ENCODE peak calls at places on chromosomes 2 and 18, in five cellular contexts. I, A, B, K and D are unnamed samples.
A peak's percentile ranks its signal among the peaks of the same experiment; 100 is the strongest.

GRCh38 chr2:15984367-15985255 is 44.3 kb downstream of the MYCN start:
- DNase-seq in I (no peak), A (no peak), B (no peak), K (no peak), D (no peak)

GRCh38 chr2:198712485-198712884 is 745.3 kb downstream of the SATB2 start:
- DNase-seq in I (no peak), A (no peak), B (no peak), K (no peak), D (no peak)

GRCh38 chr2:218162817-218163216 is 3.9 kb downstream of the CXCR1 start:
- DNase-seq in I (no peak), A (no peak), B (no peak), K (no peak), D (no peak)

GRCh38 chr2:11100976-11101375 is 54.3 kb upstream of the SLC66A3 start:
- DNase-seq in I (no peak), A (no peak), B (no peak), K (no peak), D (no peak)

GRCh38 chr18:2706903-2707302 is 51.4 kb downstream of the SMCHD1 start:
- DNase-seq in I (no peak), A (peak; percentile 34), B (no peak), K (no peak), D (peak; percentile 50)

GRCh38 chr2:98329549-98329948 is 16.7 kb upstream of the CNGA3 start:
- DNase-seq in I (no peak), A (no peak), B (no peak), K (no peak), D (no peak)

GRCh38 chr2:61658841-61659780 is 121.0 kb upstream of the XPO1 start:
- DNase-seq in I (peak; percentile 72), A (peak; percentile 66), B (no peak), K (no peak), D (no peak)

GRCh38 chr2:63364866-63365265 is 223.4 kb downstream of the WDPCP start:
- DNase-seq in I (no peak), A (no peak), B (no peak), K (no peak), D (no peak)

GRCh38 chr2:61543062-61543461 is 4.9 kb upstream of the XPO1 start:
- DNase-seq in I (no peak), A (no peak), B (no peak), K (no peak), D (no peak)

GRCh38 chr2:101832114-101832513 is 134.6 kb downstream of the MAP4K4 start:
- DNase-seq in I (no peak), A (no peak), B (no peak), K (no peak), D (no peak)

GRCh38 chr2:99754215-99754614 is 264.4 kb upstream of the REV1 start:
- DNase-seq in I (no peak), A (no peak), B (no peak), K (no peak), D (peak; percentile 47)

GRCh38 chr2:238573065-238573778 is 146.5 kb downstream of the ASB1 start:
- DNase-seq in I (peak; percentile 49), A (peak; percentile 15), B (no peak), K (no peak), D (no peak)

GRCh38 chr2:31675485-31675901 is 94.8 kb upstream of the SRD5A2 start:
- DNase-seq in I (no peak), A (peak; percentile 19), B (no peak), K (no peak), D (no peak)

GRCh38 chr2:10721344-10722251 is at the start of gene ATP6V1C2:
- DNase-seq in I (peak; percentile 40), A (no peak), B (peak; percentile 44), K (no peak), D (no peak)

GRCh38 chr18:48811401-48811800 is 139.4 kb downstream of the SMAD7 start:
- DNase-seq in I (no peak), A (no peak), B (no peak), K (no peak), D (no peak)

GRCh38 chr18:48615566-48616401 is 77.0 kb downstream of the CTIF start:
- DNase-seq in I (no peak), A (no peak), B (no peak), K (no peak), D (no peak)

GRCh38 chr2:178722296-178722695 is 84.9 kb downstream of the TTN start:
- DNase-seq in I (no peak), A (no peak), B (no peak), K (no peak), D (no peak)

GRCh38 chr18:79321625-79322024 is 74.1 kb upstream of the NFATC1 start:
- DNase-seq in I (no peak), A (no peak), B (no peak), K (no peak), D (no peak)

GRCh38 chr18:59769105-59769865 is 72.1 kb upstream of the CCBE1 start:
- DNase-seq in I (no peak), A (no peak), B (no peak), K (no peak), D (no peak)

GRCh38 chr2:138223321-138223720 is 259.0 kb downstream of the HNMT start:
- DNase-seq in I (no peak), A (no peak), B (no peak), K (no peak), D (no peak)

GRCh38 chr2:210663574-210663973 is 107.2 kb downstream of the CPS1 start:
- DNase-seq in I (no peak), A (peak; percentile 0), B (no peak), K (no peak), D (peak; percentile 35)

GRCh38 chr2:223488814-223489213 is 113.3 kb downstream of the SCG2 start:
- DNase-seq in I (no peak), A (peak; percentile 29), B (no peak), K (no peak), D (no peak)

GRCh38 chr18:26322892-26323653 is 96.8 kb downstream of the TAF4B start:
- DNase-seq in I (no peak), A (no peak), B (no peak), K (no peak), D (no peak)

GRCh38 chr18:22223263-22223960 is 54.0 kb downstream of the GATA6 start:
- DNase-seq in I (peak; percentile 71), A (peak; percentile 63), B (peak; percentile 92), K (peak; percentile 83), D (peak; percentile 12)

GRCh38 chr18:48875942-48876511 is 74.7 kb downstream of the SMAD7 start:
- DNase-seq in I (no peak), A (no peak), B (no peak), K (no peak), D (no peak)

GRCh38 chr2:223586261-223586660 is 15.9 kb downstream of the SCG2 start:
- DNase-seq in I (no peak), A (no peak), B (no peak), K (no peak), D (no peak)

GRCh38 chr2:128512664-128513415 is 194.2 kb upstream of the HS6ST1 start:
- DNase-seq in I (no peak), A (no peak), B (no peak), K (no peak), D (no peak)

GRCh38 chr2:236545814-236546480 is 23.7 kb upstream of the ACKR3 start:
- DNase-seq in I (no peak), A (no peak), B (no peak), K (no peak), D (no peak)

GRCh38 chr2:236998758-236999157 is 86.9 kb upstream of the COPS8 start:
- DNase-seq in I (peak; percentile 13), A (no peak), B (no peak), K (no peak), D (no peak)

GRCh38 chr2:211437396-211437795 is 881.0 kb downstream of the CPS1 start:
- DNase-seq in I (no peak), A (no peak), B (no peak), K (no peak), D (no peak)

GRCh38 chr2:217421834-217422233 is 562.0 kb upstream of the TNP1 start:
- DNase-seq in I (no peak), A (no peak), B (no peak), K (no peak), D (no peak)

GRCh38 chr2:45650851-45651414 is 542 bp upstream of the PRKCE start:
- DNase-seq in I (peak; percentile 72), A (peak; percentile 89), B (peak; percentile 92), K (peak; percentile 97), D (peak; percentile 86)

GRCh38 chr2:70385204-70385603 is 83.3 kb upstream of the FAM136A start:
- DNase-seq in I (no peak), A (no peak), B (no peak), K (no peak), D (no peak)

GRCh38 chr2:20052872-20053281 is 1.4 kb upstream of the LAPTM4A start:
- DNase-seq in I (peak; percentile 81), A (peak; percentile 90), B (peak; percentile 74), K (peak; percentile 76), D (no peak)

GRCh38 chr18:63074987-63075404 is 244.6 kb downstream of the BCL2 start:
- DNase-seq in I (peak; percentile 52), A (peak; percentile 38), B (peak; percentile 83), K (peak; percentile 91), D (peak; percentile 94)

GRCh38 chr2:86017901-86018896 is 87.5 kb downstream of the POLR1A start:
- DNase-seq in I (peak; percentile 30), A (no peak), B (peak; percentile 68), K (peak; percentile 68), D (no peak)

DNA sequence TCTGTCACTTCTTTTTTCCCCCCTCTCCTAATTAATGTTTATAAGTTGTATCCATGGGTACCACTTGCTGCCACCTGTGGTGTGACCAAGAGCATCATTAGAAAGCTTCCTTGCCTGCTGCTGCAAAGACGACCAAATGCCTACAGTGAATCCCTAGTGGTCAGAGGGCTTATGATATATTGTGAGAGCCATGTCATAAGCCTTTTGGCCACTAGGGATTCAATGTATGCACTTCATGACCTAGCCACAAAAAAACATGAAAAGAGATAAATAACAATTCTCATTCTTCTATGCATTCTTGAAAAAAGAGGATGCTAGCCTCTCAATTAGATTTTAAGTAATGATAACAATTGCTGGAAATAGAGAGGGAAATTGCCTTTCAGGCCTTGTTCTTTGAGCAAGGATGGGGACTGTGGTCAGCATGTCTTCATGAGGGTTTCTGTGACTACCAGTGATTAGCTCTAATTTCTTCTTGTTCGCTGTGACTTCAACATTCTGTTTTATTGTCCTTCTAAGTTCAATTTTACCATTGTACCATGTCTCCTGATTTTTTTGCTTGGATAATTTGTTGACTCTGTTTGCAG is 435.3 kb downstream of the TGIF1 start:
- DNase-seq in I (peak; percentile 44), A (peak; percentile 25), B (no peak), K (no peak), D (peak; percentile 59)
- TF ChIP-seq CTCF in I (peak; percentile 7), A (peak; percentile 61), B (no peak), K (no peak), D (peak; percentile 34)

DNA sequence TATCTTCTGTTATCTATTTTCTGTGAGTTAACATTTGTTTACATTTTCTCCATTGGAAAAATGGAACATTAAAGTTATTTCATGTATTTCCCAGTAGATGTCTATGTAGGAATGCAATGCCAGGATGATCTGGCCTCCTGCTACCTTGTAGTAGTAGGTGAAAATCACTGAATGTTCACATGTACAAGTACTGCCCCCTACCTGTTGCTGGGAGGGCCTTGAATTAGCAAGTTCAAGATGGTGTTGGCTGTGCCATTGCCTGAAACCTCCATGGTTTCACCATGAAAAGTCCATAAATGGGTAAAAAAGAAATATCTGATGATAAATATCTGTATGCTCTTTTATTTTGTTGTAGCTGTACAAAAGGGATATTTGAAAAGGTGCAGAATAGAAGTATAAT is 30.7 kb downstream of the XRCC5 start:
- DNase-seq in I (peak; percentile 15), A (peak; percentile 29), B (no peak), K (no peak), D (peak; percentile 28)
- TF ChIP-seq CTCF in I (peak; percentile 35), A (peak; percentile 39), B (no peak), K (peak; percentile 18), D (no peak)

GRCh38 chr2:39593439-39594393 is 72.0 kb upstream of the TMEM178A start:
- DNase-seq in I (peak; percentile 39), A (peak; percentile 61), B (no peak), K (peak; percentile 55), D (peak; percentile 10)
- TF ChIP-seq CTCF in I (peak; percentile 44), A (peak; percentile 57), B (peak; percentile 46), K (peak; percentile 34), D (peak; percentile 33)

GRCh38 chr2:78780321-78780720 is 245.2 kb upstream of the REG3G start:
- DNase-seq in I (no peak), A (no peak), B (no peak), K (no peak), D (no peak)
- TF ChIP-seq CTCF in I (no peak), A (no peak), B (no peak), K (no peak), D (no peak)